ENCODE peak calls at places on chromosomes 2 and 18, in ten cellular contexts. Y, R, T, Z, E, B, N, G, S and U are unnamed samples.

GRCh38 chr2:217249490-217250451 is 389.9 kb upstream of the TNP1 start:
- DNase-seq in Y (no peak), R (peak; percentile 12), T (peak; percentile 95), Z (no peak), E (no peak), B (no peak), N (peak; percentile 59), G (no peak), S (no peak), U (no peak)

GRCh38 chr18:32483002-32483401 is 12.3 kb upstream of the GAREM1 start:
- DNase-seq in Y (no peak), R (no peak), T (no peak), Z (no peak), E (no peak), B (no peak), N (no peak), G (no peak), S (no peak), U (no peak)

GRCh38 chr2:180695570-180695969 is 284.8 kb upstream of the UBE2E3 start:
- DNase-seq in Y (no peak), R (no peak), T (no peak), Z (no peak), E (no peak), B (no peak), N (no peak), G (no peak), S (no peak), U (no peak)

GRCh38 chr2:28287261-28287915 is 105.3 kb upstream of the FOSL2 start:
- DNase-seq in Y (no peak), R (no peak), T (no peak), Z (no peak), E (no peak), B (no peak), N (no peak), G (no peak), S (no peak), U (no peak)

GRCh38 chr2:25341031-25341727 is 546 bp downstream of the DNMT3A start:
- DNase-seq in Y (no peak), R (peak; percentile 60), T (no peak), Z (peak; percentile 34), E (no peak), B (no peak), N (no peak), G (peak; percentile 55), S (no peak), U (peak; percentile 50)

GRCh38 chr2:191797937-191798873 is 48.7 kb downstream of the CAVIN2 start:
- DNase-seq in Y (no peak), R (no peak), T (no peak), Z (no peak), E (no peak), B (no peak), N (no peak), G (no peak), S (no peak), U (no peak)

GRCh38 chr2:190563109-190563508 is 28.6 kb upstream of the NEMP2 start:
- DNase-seq in Y (no peak), R (no peak), T (no peak), Z (no peak), E (no peak), B (no peak), N (no peak), G (no peak), S (no peak), U (no peak)

GRCh38 chr2:120454993-120455789 is 109.3 kb downstream of the INHBB start:
- DNase-seq in Y (no peak), R (no peak), T (no peak), Z (no peak), E (no peak), B (no peak), N (no peak), G (no peak), S (no peak), U (no peak)

GRCh38 chr2:236679906-236680305 is 110.3 kb downstream of the ACKR3 start:
- DNase-seq in Y (no peak), R (no peak), T (no peak), Z (no peak), E (no peak), B (no peak), N (no peak), G (no peak), S (no peak), U (no peak)

GRCh38 chr2:238839428-238839827 is 8.5 kb upstream of the TWIST2 start:
- DNase-seq in Y (peak; percentile 12), R (no peak), T (no peak), Z (no peak), E (no peak), B (no peak), N (no peak), G (no peak), S (no peak), U (no peak)

GRCh38 chr2:150097891-150098595 is 389.4 kb downstream of the RND3 start:
- DNase-seq in Y (peak; percentile 91), R (no peak), T (no peak), Z (no peak), E (no peak), B (no peak), N (no peak), G (no peak), S (no peak), U (no peak)

GRCh38 chr2:165793161-165793778 is 777 bp downstream of the GALNT3 start:
- DNase-seq in Y (no peak), R (peak; percentile 71), T (no peak), Z (peak; percentile 74), E (peak; percentile 85), B (no peak), N (no peak), G (no peak), S (peak; percentile 25), U (no peak)

GRCh38 chr2:165795011-165795410 is 964 bp upstream of the GALNT3 start:
- DNase-seq in Y (no peak), R (peak; percentile 13), T (no peak), Z (no peak), E (no peak), B (no peak), N (no peak), G (no peak), S (no peak), U (no peak)

GRCh38 chr2:165794520-165794882 is 454 bp upstream of the GALNT3 start:
- DNase-seq in Y (no peak), R (peak; percentile 61), T (no peak), Z (peak; percentile 60), E (peak; percentile 85), B (no peak), N (peak; percentile 14), G (peak; percentile 12), S (peak; percentile 66), U (no peak)

GRCh38 chr2:165791811-165792454 is 2.1 kb downstream of the GALNT3 start:
- DNase-seq in Y (no peak), R (no peak), T (no peak), Z (no peak), E (no peak), B (no peak), N (no peak), G (no peak), S (no peak), U (no peak)

GRCh38 chr2:165793779-165794519 is at the start of gene GALNT3:
- DNase-seq in Y (no peak), R (peak; percentile 98), T (no peak), Z (peak; percentile 96), E (peak; percentile 91), B (no peak), N (no peak), G (peak; percentile 9), S (peak; percentile 93), U (no peak)
- TF ChIP-seq POLR2A in Y (no peak), R (peak; percentile 96), T (peak; percentile 56), Z (no peak), E (no peak), B (no peak), N (no peak), G (no peak), S (no peak), U (no peak)

GRCh38 chr2:110120171-110121051 is 4.8 kb upstream of the MALL start:
- DNase-seq in Y (peak; percentile 44), R (no peak), T (no peak), Z (no peak), E (no peak), B (peak; percentile 82), N (no peak), G (no peak), S (no peak), U (no peak)

GRCh38 chr2:110116033-110116710 is 550 bp upstream of the MALL start:
- DNase-seq in Y (peak; percentile 77), R (peak; percentile 47), T (no peak), Z (no peak), E (peak; percentile 86), B (peak; percentile 92), N (no peak), G (peak; percentile 76), S (no peak), U (peak; percentile 68)

GRCh38 chr2:110114007-110114591 is 1.5 kb downstream of the MALL start:
- DNase-seq in Y (peak; percentile 59), R (peak; percentile 38), T (no peak), Z (no peak), E (peak; percentile 90), B (peak; percentile 89), N (no peak), G (no peak), S (no peak), U (peak; percentile 49)

GRCh38 chr2:110114801-110115200 is 821 bp downstream of the MALL start:
- DNase-seq in Y (peak; percentile 49), R (no peak), T (no peak), Z (no peak), E (no peak), B (peak; percentile 47), N (no peak), G (no peak), S (no peak), U (no peak)

GRCh38 chr2:110115291-110116032 is at the start of gene MALL:
- DNase-seq in Y (peak; percentile 47), R (peak; percentile 56), T (no peak), Z (peak; percentile 58), E (peak; percentile 86), B (peak; percentile 83), N (no peak), G (no peak), S (no peak), U (peak; percentile 54)
- TF ChIP-seq POLR2A in Y (no peak), R (no peak), T (no peak), Z (no peak), E (no peak), B (no peak), N (no peak), G (no peak), S (peak; percentile 23), U (peak; percentile 79)

GRCh38 chr2:156435725-156436476 is at the start of gene GPD2:
- DNase-seq in Y (peak; percentile 81), R (peak; percentile 95), T (peak; percentile 88), Z (peak; percentile 92), E (peak; percentile 98), B (peak; percentile 97), N (peak; percentile 85), G (peak; percentile 94), S (peak; percentile 88), U (peak; percentile 87)
- TF ChIP-seq POLR2A in Y (peak; percentile 56), R (peak; percentile 79), T (peak; percentile 66), Z (no peak), E (no peak), B (peak; percentile 82), N (peak; percentile 90), G (no peak), S (peak; percentile 86), U (peak; percentile 69)

DNA sequence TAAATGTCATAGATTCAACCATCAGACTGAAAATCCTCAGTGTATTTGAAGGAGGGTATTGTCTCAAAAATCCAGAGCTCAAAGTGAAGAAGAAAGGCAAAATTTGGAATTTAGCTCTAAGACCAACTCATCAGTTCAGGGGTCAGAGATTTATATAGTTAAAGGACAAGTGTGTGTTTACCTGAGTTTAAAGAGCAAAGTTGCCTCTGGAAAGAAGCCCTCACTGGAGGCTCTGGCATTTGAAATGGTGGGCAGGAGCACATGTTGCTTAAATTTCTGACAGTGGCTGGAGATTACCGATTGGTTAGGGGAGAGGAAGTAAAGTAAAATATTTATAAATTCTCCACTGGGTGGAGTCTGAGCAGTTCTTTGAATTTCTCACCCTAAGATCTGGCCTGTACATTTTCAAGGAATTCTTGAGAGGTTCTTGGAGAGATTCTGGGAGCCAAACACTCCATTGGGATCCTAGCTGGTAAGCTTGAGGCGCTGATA is at the start of gene KYNU:
- DNase-seq in Y (no peak), R (no peak), T (no peak), Z (no peak), E (no peak), B (no peak), N (no peak), G (no peak), S (no peak), U (no peak)
- TF ChIP-seq POLR2A in Y (no peak), R (no peak), T (no peak), Z (no peak), E (no peak), B (no peak), N (no peak), G (no peak), S (no peak), U (no peak)